ENCODE peak calls at places on chromosomes 7 and 10, in six cellular contexts. One of them, this sample, is unnamed.

GRCh38 chr10:115417585-115418265 is 324.6 kb downstream of the ATRNL1 start:
- DNase-seq in HCT116: peak
- DNase-seq in GM12878: peak
- DNase-seq in SK-N-SH: peak
- DNase-seq in H1: peak
- DNase-seq in K562: peak
- DNase-seq in this sample: peak

GRCh38 chr10:97701438-97702064 is 12.0 kb upstream of the MARVELD1 start:
- DNase-seq in HCT116: no peak
- DNase-seq in GM12878: no peak
- DNase-seq in SK-N-SH: peak
- DNase-seq in H1: peak
- DNase-seq in K562: peak
- DNase-seq in this sample: peak

GRCh38 chr7:37234928-37235327 is 213.7 kb downstream of the ELMO1 start:
- DNase-seq in HCT116: peak
- DNase-seq in GM12878: no peak
- DNase-seq in SK-N-SH: peak
- DNase-seq in H1: no peak
- DNase-seq in K562: no peak
- DNase-seq in this sample: peak

GRCh38 chr10:125881192-125881591 is at the start of gene DHX32:
- DNase-seq in HCT116: no peak
- DNase-seq in GM12878: no peak
- DNase-seq in SK-N-SH: no peak
- DNase-seq in H1: no peak
- DNase-seq in K562: no peak
- DNase-seq in this sample: no peak

GRCh38 chr10:88238515-88238914 is 344.6 kb downstream of the RNLS start:
- DNase-seq in HCT116: no peak
- DNase-seq in GM12878: no peak
- DNase-seq in SK-N-SH: no peak
- DNase-seq in H1: no peak
- DNase-seq in K562: no peak
- DNase-seq in this sample: no peak

GRCh38 chr7:17304926-17305325 is 6.5 kb downstream of the AHR start:
- DNase-seq in HCT116: peak
- DNase-seq in GM12878: no peak
- DNase-seq in SK-N-SH: no peak
- DNase-seq in H1: no peak
- DNase-seq in K562: no peak
- DNase-seq in this sample: peak

GRCh38 chr7:139105037-139105382 is 4.5 kb downstream of the ZC3HAV1 start:
- DNase-seq in HCT116: no peak
- DNase-seq in GM12878: no peak
- DNase-seq in SK-N-SH: no peak
- DNase-seq in H1: no peak
- DNase-seq in K562: no peak
- DNase-seq in this sample: no peak

GRCh38 chr7:149832332-149833041 is 5.7 kb upstream of the ZNF862 start:
- DNase-seq in HCT116: no peak
- DNase-seq in GM12878: no peak
- DNase-seq in SK-N-SH: no peak
- DNase-seq in H1: no peak
- DNase-seq in K562: no peak
- DNase-seq in this sample: no peak

GRCh38 chr7:133320887-133321286 is 68.0 kb downstream of the EXOC4 start:
- DNase-seq in HCT116: no peak
- DNase-seq in GM12878: no peak
- DNase-seq in SK-N-SH: no peak
- DNase-seq in H1: no peak
- DNase-seq in K562: no peak
- DNase-seq in this sample: no peak

GRCh38 chr10:51260376-51260775 is 186.1 kb downstream of the PRKG1 start:
- DNase-seq in HCT116: no peak
- DNase-seq in GM12878: no peak
- DNase-seq in SK-N-SH: no peak
- DNase-seq in H1: no peak
- DNase-seq in K562: no peak
- DNase-seq in this sample: no peak

GRCh38 chr7:99923200-99923599 is 3.9 kb upstream of the TRIM4 start:
- DNase-seq in HCT116: no peak
- DNase-seq in GM12878: no peak
- DNase-seq in SK-N-SH: no peak
- DNase-seq in H1: no peak
- DNase-seq in K562: no peak
- DNase-seq in this sample: no peak

GRCh38 chr10:6346621-6347020 is 143.9 kb downstream of the PFKFB3 start:
- DNase-seq in HCT116: no peak
- DNase-seq in GM12878: no peak
- DNase-seq in SK-N-SH: no peak
- DNase-seq in H1: no peak
- DNase-seq in K562: no peak
- DNase-seq in this sample: no peak

GRCh38 chr7:107813524-107813923 is 10.5 kb upstream of the SLC26A3 start:
- DNase-seq in HCT116: no peak
- DNase-seq in GM12878: no peak
- DNase-seq in SK-N-SH: no peak
- DNase-seq in H1: no peak
- DNase-seq in K562: no peak
- DNase-seq in this sample: no peak

GRCh38 chr7:128260069-128260468 is 19.0 kb downstream of the LEP start:
- DNase-seq in HCT116: no peak
- DNase-seq in GM12878: no peak
- DNase-seq in SK-N-SH: no peak
- DNase-seq in H1: no peak
- DNase-seq in K562: no peak
- DNase-seq in this sample: no peak

GRCh38 chr10:76558586-76558985 is 1079.0 kb downstream of the KCNMA1 start:
- DNase-seq in HCT116: no peak
- DNase-seq in GM12878: no peak
- DNase-seq in SK-N-SH: no peak
- DNase-seq in H1: no peak
- DNase-seq in K562: no peak
- DNase-seq in this sample: no peak

GRCh38 chr7:158244873-158245723 is 342.5 kb downstream of the PTPRN2 start:
- DNase-seq in HCT116: no peak
- DNase-seq in GM12878: no peak
- DNase-seq in SK-N-SH: no peak
- DNase-seq in H1: no peak
- DNase-seq in K562: no peak
- DNase-seq in this sample: no peak

GRCh38 chr7:6290345-6290744 is 17.9 kb upstream of the CYTH3 start:
- DNase-seq in HCT116: no peak
- DNase-seq in GM12878: no peak
- DNase-seq in SK-N-SH: no peak
- DNase-seq in H1: no peak
- DNase-seq in K562: peak
- DNase-seq in this sample: peak

GRCh38 chr7:137873524-137873923 is 26.8 kb upstream of the DGKI start:
- DNase-seq in HCT116: no peak
- DNase-seq in GM12878: no peak
- DNase-seq in SK-N-SH: no peak
- DNase-seq in H1: no peak
- DNase-seq in K562: no peak
- DNase-seq in this sample: no peak

GRCh38 chr10:133162178-133162909 is 2.3 kb downstream of the KNDC1 start:
- DNase-seq in HCT116: no peak
- DNase-seq in GM12878: no peak
- DNase-seq in SK-N-SH: no peak
- DNase-seq in H1: no peak
- DNase-seq in K562: no peak
- DNase-seq in this sample: peak

GRCh38 chr10:49509904-49510303 is 29.0 kb downstream of the ERCC6 start:
- DNase-seq in HCT116: no peak
- DNase-seq in GM12878: no peak
- DNase-seq in SK-N-SH: no peak
- DNase-seq in H1: no peak
- DNase-seq in K562: no peak
- DNase-seq in this sample: peak

GRCh38 chr10:112461029-112461887 is 14.2 kb downstream of the VTI1A start:
- DNase-seq in HCT116: peak
- DNase-seq in GM12878: no peak
- DNase-seq in SK-N-SH: no peak
- DNase-seq in H1: no peak
- DNase-seq in K562: no peak
- DNase-seq in this sample: no peak

GRCh38 chr7:26399309-26399610 is 107.6 kb downstream of the SNX10 start:
- DNase-seq in HCT116: no peak
- DNase-seq in GM12878: no peak
- DNase-seq in SK-N-SH: peak
- DNase-seq in H1: no peak
- DNase-seq in K562: peak
- DNase-seq in this sample: no peak

GRCh38 chr7:139725077-139725476 is 52.7 kb downstream of the HIPK2 start:
- DNase-seq in HCT116: no peak
- DNase-seq in GM12878: peak
- DNase-seq in SK-N-SH: no peak
- DNase-seq in H1: no peak
- DNase-seq in K562: no peak
- DNase-seq in this sample: peak

GRCh38 chr10:132231656-132232552 is 45.2 kb downstream of the DPYSL4 start:
- DNase-seq in HCT116: no peak
- DNase-seq in GM12878: no peak
- DNase-seq in SK-N-SH: no peak
- DNase-seq in H1: no peak
- DNase-seq in K562: no peak
- DNase-seq in this sample: no peak

GRCh38 chr10:46075869-46076268 is 29.8 kb upstream of the MSMB start:
- DNase-seq in HCT116: no peak
- DNase-seq in GM12878: no peak
- DNase-seq in SK-N-SH: no peak
- DNase-seq in H1: no peak
- DNase-seq in K562: no peak
- DNase-seq in this sample: peak

GRCh38 chr10:59536576-59537014 is 173.1 kb downstream of the SLC16A9 start:
- DNase-seq in HCT116: no peak
- DNase-seq in GM12878: no peak
- DNase-seq in SK-N-SH: peak
- DNase-seq in H1: no peak
- DNase-seq in K562: no peak
- DNase-seq in this sample: peak

GRCh38 chr10:132276706-132277105 is 31.0 kb downstream of the STK32C start:
- DNase-seq in HCT116: no peak
- DNase-seq in GM12878: no peak
- DNase-seq in SK-N-SH: no peak
- DNase-seq in H1: no peak
- DNase-seq in K562: no peak
- DNase-seq in this sample: no peak

GRCh38 chr7:131480384-131481315 is 75.8 kb downstream of the PODXL start:
- DNase-seq in HCT116: no peak
- DNase-seq in GM12878: no peak
- DNase-seq in SK-N-SH: no peak
- DNase-seq in H1: no peak
- DNase-seq in K562: no peak
- DNase-seq in this sample: no peak

GRCh38 chr10:127834791-127835190 is 58.0 kb downstream of the CLRN3 start:
- DNase-seq in HCT116: no peak
- DNase-seq in GM12878: no peak
- DNase-seq in SK-N-SH: no peak
- DNase-seq in H1: no peak
- DNase-seq in K562: no peak
- DNase-seq in this sample: no peak

GRCh38 chr7:55130079-55130476 is 111.3 kb downstream of the EGFR start:
- DNase-seq in HCT116: no peak
- DNase-seq in GM12878: no peak
- DNase-seq in SK-N-SH: no peak
- DNase-seq in H1: no peak
- DNase-seq in K562: no peak
- DNase-seq in this sample: peak

GRCh38 chr7:112635742-112636141 is 154.5 kb downstream of the TMEM168 start:
- DNase-seq in HCT116: no peak
- DNase-seq in GM12878: no peak
- DNase-seq in SK-N-SH: no peak
- DNase-seq in H1: no peak
- DNase-seq in K562: no peak
- DNase-seq in this sample: no peak

GRCh38 chr10:100325164-100325563 is 4.9 kb downstream of the PKD2L1 start:
- DNase-seq in HCT116: no peak
- DNase-seq in GM12878: no peak
- DNase-seq in SK-N-SH: no peak
- DNase-seq in H1: peak
- DNase-seq in K562: no peak
- DNase-seq in this sample: no peak
- TF ChIP-seq JUND in HCT116: no peak
- TF ChIP-seq JUND in GM12878: no peak
- TF ChIP-seq JUND in SK-N-SH: no peak
- TF ChIP-seq JUND in H1: no peak
- TF ChIP-seq JUND in K562: no peak
- TF ChIP-seq JUND in this sample: no peak

DNA sequence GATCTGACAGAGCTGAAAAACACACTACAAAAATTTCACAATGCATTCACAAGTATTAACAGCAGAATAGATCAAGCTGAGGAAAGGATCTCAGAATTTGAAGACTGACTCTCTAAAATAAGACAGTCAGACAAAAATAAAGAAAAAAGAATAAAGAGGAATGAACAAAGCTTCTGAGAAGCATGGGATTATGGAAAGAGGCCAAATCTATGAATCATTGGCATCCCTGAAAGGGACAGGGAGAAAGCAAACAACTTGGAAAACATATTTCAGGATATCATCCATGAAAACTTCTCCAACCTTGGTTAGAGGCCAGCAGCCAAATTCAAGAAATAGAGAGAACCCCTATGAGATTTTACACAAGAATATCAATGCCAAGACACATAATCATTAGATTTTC is 804.8 kb upstream of the IGFBP3 start:
- DNase-seq in HCT116: no peak
- DNase-seq in GM12878: no peak
- DNase-seq in SK-N-SH: no peak
- DNase-seq in H1: no peak
- DNase-seq in K562: no peak
- DNase-seq in this sample: no peak
- TF ChIP-seq JUND in HCT116: no peak
- TF ChIP-seq JUND in GM12878: no peak
- TF ChIP-seq JUND in SK-N-SH: no peak
- TF ChIP-seq JUND in H1: no peak
- TF ChIP-seq JUND in K562: no peak
- TF ChIP-seq JUND in this sample: no peak

DNA sequence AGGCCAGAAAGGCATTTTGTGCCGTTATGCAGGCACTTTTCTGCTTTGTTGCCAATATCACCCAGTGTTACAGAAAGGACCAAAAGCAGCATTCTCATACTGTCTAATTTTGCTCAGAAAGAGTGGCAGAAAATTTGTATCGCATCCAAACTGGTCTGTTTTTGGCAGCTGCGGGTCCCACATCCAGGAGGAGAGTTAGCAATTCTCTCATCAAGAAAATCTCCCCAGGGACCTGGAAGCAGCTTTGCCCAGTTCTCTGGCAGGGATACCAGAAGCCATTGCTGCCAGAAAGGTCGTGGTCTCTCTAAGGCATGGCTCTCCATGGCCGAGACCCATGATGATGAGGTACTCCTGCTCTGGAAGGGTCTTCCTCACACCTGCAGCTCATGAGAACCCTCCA is 489.2 kb upstream of the ZMIZ1 start:
- DNase-seq in HCT116: no peak
- DNase-seq in GM12878: no peak
- DNase-seq in SK-N-SH: no peak
- DNase-seq in H1: no peak
- DNase-seq in K562: no peak
- DNase-seq in this sample: no peak
- TF ChIP-seq JUND in HCT116: no peak
- TF ChIP-seq JUND in GM12878: no peak
- TF ChIP-seq JUND in SK-N-SH: no peak
- TF ChIP-seq JUND in H1: no peak
- TF ChIP-seq JUND in K562: no peak
- TF ChIP-seq JUND in this sample: no peak

GRCh38 chr10:77959384-77959783 is 32.8 kb upstream of the DLG5 start:
- DNase-seq in HCT116: no peak
- DNase-seq in GM12878: no peak
- DNase-seq in SK-N-SH: no peak
- DNase-seq in H1: no peak
- DNase-seq in K562: no peak
- DNase-seq in this sample: no peak
- TF ChIP-seq JUND in HCT116: no peak
- TF ChIP-seq JUND in GM12878: no peak
- TF ChIP-seq JUND in SK-N-SH: no peak
- TF ChIP-seq JUND in H1: no peak
- TF ChIP-seq JUND in K562: no peak
- TF ChIP-seq JUND in this sample: no peak

This sample was measured in T47D.